ENCODE peak calls at places on chromosome 2, in four cellular contexts. One of them, this sample, is unnamed.

GRCh38 chr2:108270346-108270745 is 18.3 kb upstream of the SULT1C2 start:
- DNase-seq in CD4-positive, CD25-positive, alpha-beta regulatory T cell: no peak
- DNase-seq in Peyer's patch: no peak
- DNase-seq in A549: no peak
- DNase-seq in this sample: no peak

GRCh38 chr2:189751080-189751658 is 11.4 kb downstream of the OSGEPL1 start:
- DNase-seq in CD4-positive, CD25-positive, alpha-beta regulatory T cell: peak
- DNase-seq in A549: peak
- DNase-seq in Peyer's patch: no peak
- DNase-seq in this sample: no peak

GRCh38 chr2:96876036-96876810 is 6.3 kb upstream of the SEMA4C start:
- DNase-seq in Peyer's patch: no peak
- DNase-seq in A549: no peak
- DNase-seq in CD4-positive, CD25-positive, alpha-beta regulatory T cell: no peak
- DNase-seq in this sample: no peak

GRCh38 chr2:173943139-173943538 is 22.0 kb downstream of the SP3 start:
- DNase-seq in Peyer's patch: no peak
- DNase-seq in CD4-positive, CD25-positive, alpha-beta regulatory T cell: no peak
- DNase-seq in A549: no peak
- DNase-seq in this sample: no peak

GRCh38 chr2:7792031-7792651 is 874.9 kb downstream of the RNF144A start:
- DNase-seq in CD4-positive, CD25-positive, alpha-beta regulatory T cell: no peak
- DNase-seq in A549: no peak
- DNase-seq in Peyer's patch: no peak
- DNase-seq in this sample: no peak

GRCh38 chr2:236745420-236746210 is 176.0 kb downstream of the ACKR3 start:
- DNase-seq in Peyer's patch: no peak
- DNase-seq in A549: peak
- DNase-seq in CD4-positive, CD25-positive, alpha-beta regulatory T cell: no peak
- DNase-seq in this sample: no peak

GRCh38 chr2:25286025-25286400 is 55.7 kb downstream of the DNMT3A start:
- DNase-seq in CD4-positive, CD25-positive, alpha-beta regulatory T cell: peak
- DNase-seq in A549: no peak
- DNase-seq in Peyer's patch: peak
- DNase-seq in this sample: no peak

GRCh38 chr2:189412330-189412953 is 28.8 kb upstream of the WDR75 start:
- DNase-seq in CD4-positive, CD25-positive, alpha-beta regulatory T cell: peak
- DNase-seq in A549: peak
- DNase-seq in Peyer's patch: no peak
- DNase-seq in this sample: no peak

GRCh38 chr2:64348386-64349142 is 105.4 kb upstream of the LGALSL start:
- DNase-seq in CD4-positive, CD25-positive, alpha-beta regulatory T cell: no peak
- DNase-seq in A549: no peak
- DNase-seq in Peyer's patch: no peak
- DNase-seq in this sample: no peak

GRCh38 chr2:80579756-80580155 is 275.2 kb upstream of the LRRTM1 start:
- DNase-seq in Peyer's patch: no peak
- DNase-seq in CD4-positive, CD25-positive, alpha-beta regulatory T cell: no peak
- DNase-seq in A549: no peak
- DNase-seq in this sample: no peak

GRCh38 chr2:200442471-200442870 is 67.4 kb downstream of the KCTD18 start:
- DNase-seq in CD4-positive, CD25-positive, alpha-beta regulatory T cell: no peak
- DNase-seq in Peyer's patch: no peak
- DNase-seq in A549: no peak
- DNase-seq in this sample: no peak

GRCh38 chr2:117359266-117359970 is 455.1 kb upstream of the DDX18 start:
- DNase-seq in A549: no peak
- DNase-seq in CD4-positive, CD25-positive, alpha-beta regulatory T cell: no peak
- DNase-seq in Peyer's patch: no peak
- DNase-seq in this sample: no peak

GRCh38 chr2:238939521-238940403 is 91.9 kb downstream of the TWIST2 start:
- DNase-seq in Peyer's patch: no peak
- DNase-seq in CD4-positive, CD25-positive, alpha-beta regulatory T cell: no peak
- DNase-seq in A549: no peak
- DNase-seq in this sample: peak

GRCh38 chr2:241584446-241584845 is 25.9 kb downstream of the BOK start:
- DNase-seq in A549: peak
- DNase-seq in Peyer's patch: no peak
- DNase-seq in CD4-positive, CD25-positive, alpha-beta regulatory T cell: no peak
- DNase-seq in this sample: no peak

DNA sequence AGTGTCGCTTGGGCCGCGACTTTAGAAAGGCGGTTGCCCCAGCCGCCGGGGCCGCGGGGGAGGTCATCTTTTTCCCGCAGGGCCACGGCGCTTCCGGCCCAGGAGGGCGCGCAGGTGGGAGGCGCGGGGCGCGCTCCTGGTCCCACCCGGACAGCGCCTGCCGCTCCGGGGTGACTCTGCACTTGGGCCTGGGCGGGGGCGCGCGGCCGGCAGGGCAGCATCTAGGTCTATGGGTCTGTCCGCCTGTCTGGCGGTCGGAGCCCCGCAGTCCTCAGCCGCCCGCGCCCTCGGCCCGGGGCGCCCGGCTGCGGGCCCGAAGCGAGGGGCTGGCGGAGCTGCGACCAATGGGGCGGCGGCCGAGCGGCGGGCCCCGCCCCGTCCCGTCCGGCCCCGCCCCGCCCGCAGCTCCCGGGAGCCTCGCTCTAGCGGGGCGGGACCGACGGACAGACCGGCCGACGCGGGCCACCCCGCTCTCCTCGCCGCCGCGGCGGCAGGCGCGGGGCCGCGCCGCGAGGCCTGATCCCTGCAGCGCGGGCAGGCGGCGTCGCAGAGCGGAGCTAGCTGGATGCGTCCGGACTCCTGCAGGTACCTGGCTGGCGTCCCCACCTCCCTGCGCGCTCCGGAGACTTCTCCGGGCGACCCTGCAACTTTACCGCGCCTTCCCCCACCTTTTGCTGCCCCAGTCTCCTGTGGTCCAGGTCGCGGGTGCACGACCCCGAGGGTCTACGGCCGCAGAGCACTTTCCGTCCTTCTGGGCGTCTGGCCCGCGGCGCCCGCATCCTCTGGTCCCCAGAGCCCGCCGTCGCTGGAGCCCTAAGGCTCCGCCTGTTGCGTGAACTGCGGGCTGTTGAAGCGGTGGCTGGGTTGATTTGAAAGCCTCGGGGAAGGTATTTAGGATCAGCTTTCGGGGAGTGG is at the start of gene KCNS3:
- DNase-seq in Peyer's patch: no peak
- DNase-seq in A549: peak
- DNase-seq in CD4-positive, CD25-positive, alpha-beta regulatory T cell: no peak
- DNase-seq in this sample: peak
- H3K27ac ChIP-seq in Peyer's patch: peak
- H3K27ac ChIP-seq in A549: peak
- H3K27ac ChIP-seq in CD4-positive, CD25-positive, alpha-beta regulatory T cell: no peak
- H3K27ac ChIP-seq in this sample: peak

GRCh38 chr2:148930046-148930775 is 55.2 kb downstream of the KIF5C start:
- DNase-seq in Peyer's patch: no peak
- DNase-seq in CD4-positive, CD25-positive, alpha-beta regulatory T cell: no peak
- DNase-seq in A549: no peak
- DNase-seq in this sample: no peak
- H3K4me3 ChIP-seq in Peyer's patch: no peak
- H3K4me3 ChIP-seq in CD4-positive, CD25-positive, alpha-beta regulatory T cell: no peak
- H3K4me3 ChIP-seq in A549: no peak
- H3K4me3 ChIP-seq in this sample: no peak

GRCh38 chr2:176181551-176181950 is 6.9 kb upstream of the HOXD1 start:
- DNase-seq in CD4-positive, CD25-positive, alpha-beta regulatory T cell: no peak
- DNase-seq in Peyer's patch: no peak
- DNase-seq in A549: no peak
- DNase-seq in this sample: no peak
- H3K27ac ChIP-seq in CD4-positive, CD25-positive, alpha-beta regulatory T cell: no peak
- H3K27ac ChIP-seq in Peyer's patch: no peak
- H3K27ac ChIP-seq in A549: no peak
- H3K27ac ChIP-seq in this sample: no peak

DNA sequence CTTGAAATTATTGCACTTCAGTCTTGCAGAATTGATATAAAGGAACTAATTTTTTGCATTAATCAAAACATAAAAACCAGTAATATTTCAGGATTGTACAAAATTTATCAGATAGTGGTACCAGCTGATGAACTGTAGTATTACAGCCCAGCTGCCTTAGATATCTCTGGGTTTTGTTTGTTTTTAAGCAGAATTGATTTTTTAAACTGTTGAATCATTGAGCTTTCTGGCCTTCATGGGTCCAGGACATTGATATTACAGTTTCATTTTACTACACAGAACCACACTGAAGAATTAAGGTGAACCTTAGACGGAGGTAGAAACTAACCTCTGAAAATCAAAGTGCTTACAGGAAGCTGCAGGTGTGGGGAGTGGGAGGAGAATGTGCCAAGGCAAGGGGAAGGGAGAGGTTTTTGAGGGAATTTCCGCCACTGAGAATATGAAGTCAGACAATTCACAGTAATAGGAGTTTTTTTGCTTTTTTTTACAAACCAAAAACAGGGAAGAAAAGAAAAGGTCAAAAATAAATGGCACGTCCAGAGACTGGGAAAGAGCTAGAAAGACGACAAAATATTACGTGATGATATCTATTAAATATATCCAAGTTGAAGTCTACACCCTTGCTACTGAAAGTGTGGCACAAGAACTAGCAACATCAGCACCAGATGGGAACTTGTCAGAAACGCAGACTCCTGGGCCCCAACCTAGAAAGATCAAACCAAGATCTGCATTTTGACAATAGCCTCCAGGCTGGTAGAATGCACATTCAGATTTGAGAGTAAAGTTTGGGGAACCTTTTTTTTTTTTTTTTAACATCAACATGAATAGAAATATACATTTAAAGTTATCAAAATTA is 40.8 kb upstream of the SPAG16 start:
- DNase-seq in A549: no peak
- DNase-seq in Peyer's patch: no peak
- DNase-seq in CD4-positive, CD25-positive, alpha-beta regulatory T cell: peak
- DNase-seq in this sample: no peak
- H3K4me3 ChIP-seq in A549: no peak
- H3K4me3 ChIP-seq in Peyer's patch: no peak
- H3K4me3 ChIP-seq in CD4-positive, CD25-positive, alpha-beta regulatory T cell: peak
- H3K4me3 ChIP-seq in this sample: no peak

GRCh38 chr2:176102309-176102866 is 2.8 kb downstream of the HOXD12 start:
- DNase-seq in Peyer's patch: no peak
- DNase-seq in A549: no peak
- DNase-seq in CD4-positive, CD25-positive, alpha-beta regulatory T cell: no peak
- DNase-seq in this sample: no peak

GRCh38 chr2:176101862-176102261 is 2.3 kb downstream of the HOXD12 start:
- DNase-seq in A549: no peak
- DNase-seq in CD4-positive, CD25-positive, alpha-beta regulatory T cell: no peak
- DNase-seq in Peyer's patch: no peak
- DNase-seq in this sample: no peak

GRCh38 chr2:176100547-176101140 is 1.0 kb downstream of the HOXD12 start:
- DNase-seq in CD4-positive, CD25-positive, alpha-beta regulatory T cell: no peak
- DNase-seq in A549: no peak
- DNase-seq in Peyer's patch: no peak
- DNase-seq in this sample: no peak

GRCh38 chr2:176099737-176100546 is at the start of gene HOXD12:
- DNase-seq in Peyer's patch: no peak
- DNase-seq in CD4-positive, CD25-positive, alpha-beta regulatory T cell: no peak
- DNase-seq in A549: no peak
- DNase-seq in this sample: no peak

GRCh38 chr2:176101216-176101845 is 1.7 kb downstream of the HOXD12 start:
- DNase-seq in CD4-positive, CD25-positive, alpha-beta regulatory T cell: no peak
- DNase-seq in Peyer's patch: no peak
- DNase-seq in A549: no peak
- DNase-seq in this sample: no peak
- H3K27ac ChIP-seq in CD4-positive, CD25-positive, alpha-beta regulatory T cell: no peak
- H3K27ac ChIP-seq in Peyer's patch: no peak
- H3K27ac ChIP-seq in A549: no peak
- H3K27ac ChIP-seq in this sample: no peak